ENCODE peak calls at places on chromosomes 11 and 22, in four cellular contexts. B is coronary artery, Y is prostate gland, C is PC-9. K is an unnamed sample.

GRCh38 chr22:30893434-30894370 is 74.9 kb downstream of the MORC2 start:
- DNase-seq in Y (no peak), C (no peak), B (peak; percentile 64), K (no peak)

GRCh38 chr11:69057801-69058200 is 9.1 kb downstream of the TPCN2 start:
- DNase-seq in B (no peak), C (no peak), Y (no peak), K (no peak)

GRCh38 chr11:105321696-105322095 is 182.1 kb upstream of the CARD18 start:
- DNase-seq in B (no peak), C (no peak), Y (no peak), K (no peak)

GRCh38 chr11:74449369-74449931 is 17.9 kb downstream of the KCNE3 start:
- DNase-seq in C (peak; percentile 43), Y (peak; percentile 72), B (no peak), K (no peak)

GRCh38 chr11:121071456-121072236 is 29.4 kb upstream of the TECTA start:
- DNase-seq in C (no peak), Y (no peak), B (no peak), K (peak; percentile 35)

GRCh38 chr11:20351151-20351550 is 12.4 kb upstream of the HTATIP2 start:
- DNase-seq in B (no peak), C (no peak), Y (no peak), K (no peak)

GRCh38 chr11:112166561-112166960 is 611 bp upstream of the TEX12 start:
- DNase-seq in Y (no peak), C (peak; percentile 99), B (no peak), K (no peak)

GRCh38 chr22:43039800-43040199 is 24.9 kb upstream of the PACSIN2 start:
- DNase-seq in C (no peak), Y (no peak), B (no peak), K (no peak)

GRCh38 chr11:47750725-47751124 is 16.4 kb downstream of the FNBP4 start:
- DNase-seq in Y (no peak), C (no peak), B (no peak), K (no peak)

GRCh38 chr11:43988040-43988793 is 45.8 kb downstream of the C11orf96 start:
- DNase-seq in B (peak; percentile 56), Y (no peak), C (no peak), K (no peak)

DNA sequence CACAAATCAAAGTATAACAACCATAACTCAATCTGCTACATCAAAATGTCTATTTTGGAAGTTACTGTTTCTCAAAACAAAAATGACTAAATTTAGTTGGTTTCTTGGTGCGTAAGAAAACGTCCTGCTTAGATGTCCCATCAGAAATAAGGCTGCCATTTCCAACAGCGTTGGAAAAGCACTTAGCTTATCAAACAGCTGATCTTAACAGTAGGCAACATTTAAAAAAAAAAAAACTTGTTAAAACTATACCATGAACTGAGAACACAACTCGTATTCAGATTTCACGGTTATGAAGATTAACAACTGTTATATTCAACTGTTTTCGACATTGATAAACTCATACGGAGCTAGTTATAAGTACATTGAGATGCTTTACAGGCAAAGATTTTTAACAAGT is 2.4 kb downstream of the CEP57 start:
- DNase-seq in C (peak; percentile 22), B (no peak), Y (no peak), K (no peak)
- H3K4me3 ChIP-seq in C (peak overlapping the region; percentile 87), B (no peak overlapping the region), Y (no peak overlapping the region), K (no peak overlapping the region)

GRCh38 chr11:72774499-72774898 is 19.3 kb downstream of the STARD10 start:
- DNase-seq in B (no peak), C (no peak), Y (no peak), K (no peak)
- TF ChIP-seq CTCF in B (no peak), C (no peak), Y (no peak), K (no peak)

GRCh38 chr11:38278457-38279141 is 1680.6 kb upstream of the RAG2 start:
- DNase-seq in Y (no peak), C (no peak), B (no peak), K (no peak)
- H3K4me3 ChIP-seq in Y (no peak overlapping the region), C (no peak overlapping the region), B (no peak overlapping the region), K (no peak overlapping the region)

GRCh38 chr11:66068923-66069714 is 953 bp upstream of the PACS1 start:
- DNase-seq in B (no peak), C (no peak), Y (peak; percentile 61), K (no peak)
- TF ChIP-seq CTCF in B (no peak), C (no peak), Y (no peak), K (no peak)

DNA sequence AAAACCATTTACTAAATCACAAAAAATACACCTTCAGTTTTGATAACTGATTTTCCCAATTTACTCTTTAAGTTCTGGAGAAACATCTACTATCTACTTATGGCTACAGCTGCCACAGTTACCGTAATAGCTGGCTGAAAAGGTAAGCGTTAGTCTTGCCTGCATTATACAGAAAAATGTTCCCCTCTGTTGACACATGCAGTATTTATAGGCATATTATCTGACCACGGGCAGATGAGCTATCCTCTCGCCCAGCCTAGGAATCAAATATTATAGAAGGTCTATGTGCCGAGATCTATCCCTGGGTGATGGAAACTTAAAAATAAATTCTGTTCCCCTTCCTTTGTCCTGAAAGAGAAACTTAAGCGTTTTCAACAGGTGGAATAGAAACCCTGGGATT is 283.8 kb downstream of the CADM1 start:
- DNase-seq in B (no peak), C (no peak), Y (peak; percentile 33), K (peak; percentile 64)
- H3K4me3 ChIP-seq in B (no peak overlapping the region), C (no peak overlapping the region), Y (no peak overlapping the region), K (no peak overlapping the region)

DNA sequence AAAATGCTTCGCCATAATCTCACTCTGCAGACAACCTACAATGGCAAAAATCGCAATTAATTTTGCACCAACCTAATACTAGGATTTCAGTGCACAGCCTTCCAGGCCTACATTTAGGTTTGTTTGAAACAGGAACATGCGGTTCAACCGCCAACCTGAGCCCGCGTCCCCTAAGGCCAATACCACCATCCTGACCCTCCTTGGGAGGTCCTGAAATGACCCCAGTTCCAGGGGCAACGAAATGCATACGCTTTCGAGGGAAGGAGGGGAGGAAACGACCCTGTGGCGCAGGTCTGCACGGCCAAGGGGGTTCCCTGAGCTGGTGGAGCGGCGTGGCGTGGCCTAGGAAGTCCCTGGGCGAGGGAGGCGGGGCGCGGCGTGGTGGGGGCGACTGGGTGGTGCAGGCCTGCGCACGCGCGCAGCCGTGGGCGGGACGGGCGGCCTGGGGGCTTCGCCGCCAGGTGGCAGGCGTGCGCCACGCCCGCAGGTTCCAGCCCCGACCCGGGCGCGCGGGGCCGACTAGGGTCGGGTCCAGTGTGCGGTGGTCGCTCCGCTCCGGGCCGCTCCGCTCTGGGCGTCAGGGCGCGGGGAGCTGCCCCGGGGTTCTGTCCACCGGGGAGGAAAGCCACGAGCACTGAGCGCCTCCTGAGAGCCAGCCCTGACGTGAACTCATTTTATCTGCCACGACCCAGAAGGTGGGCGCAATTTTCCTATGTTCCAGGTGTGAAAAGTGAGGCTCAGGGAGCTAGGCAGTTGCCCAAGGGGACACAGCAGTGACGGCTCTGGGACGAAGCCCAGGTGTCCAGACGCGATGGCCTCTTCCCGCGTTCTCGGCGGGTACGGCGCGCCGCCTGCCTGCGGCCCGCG is 94.2 kb downstream of the SWAP70 start:
- DNase-seq in Y (peak; percentile 78), B (peak; percentile 89), C (no peak), K (no peak)
- TF ChIP-seq CTCF in Y (peak; percentile 98), B (peak; percentile 93), C (peak; percentile 42), K (peak; percentile 50)

GRCh38 chr11:22828373-22828772 is 1.2 kb downstream of the SVIP start:
- DNase-seq in B (no peak), Y (no peak), C (no peak), K (no peak)
- H3K4me3 ChIP-seq in B (peak overlapping the region; percentile 82), Y (peak overlapping the region; percentile 81), C (peak overlapping the region; percentile 83), K (peak overlapping the region; percentile 88)

GRCh38 chr11:30960387-30960992 is 374.3 kb upstream of the MPPED2 start:
- DNase-seq in B (no peak), Y (no peak), C (no peak), K (peak; percentile 52)
- TF ChIP-seq CTCF in B (no peak), Y (no peak), C (peak; percentile 66), K (peak; percentile 87)